ENCODE peak calls at places on chromosomes 7 and 10, in seven cellular contexts. L, O, P, J, B, U and H are unnamed samples.

GRCh38 chr7:101620991-101621390 is 8.1 kb downstream of the MYL10 start:
- DNase-seq in L (no peak), B (no peak), P (no peak), J (no peak), O (no peak), U (no peak), H (no peak)

GRCh38 chr7:98420966-98421612 is 20.2 kb upstream of the BAIAP2L1 start:
- DNase-seq in P (no peak), O (no peak), B (peak), L (peak), J (no peak), U (peak), H (no peak)

GRCh38 chr7:34991938-34992840 is 45.1 kb downstream of the DPY19L1 start:
- DNase-seq in P (peak), L (no peak), J (peak), U (no peak), B (peak), O (no peak), H (peak)

GRCh38 chr10:98289802-98290209 is 21.8 kb upstream of the LOXL4 start:
- DNase-seq in O (no peak), P (no peak), J (no peak), U (no peak), B (no peak), L (no peak), H (no peak)

GRCh38 chr10:34524369-34525091 is 290.6 kb downstream of the PARD3 start:
- DNase-seq in L (no peak), J (no peak), B (no peak), O (no peak), U (no peak), P (peak), H (no peak)

GRCh38 chr7:4816419-4817080 is 41.1 kb downstream of the AP5Z1 start:
- DNase-seq in B (no peak), O (no peak), P (no peak), L (no peak), J (no peak), U (no peak), H (no peak)

GRCh38 chr10:84337199-84337598 is 8.8 kb downstream of the CCSER2 start:
- DNase-seq in B (no peak), J (peak), L (no peak), O (no peak), P (peak), U (no peak), H (peak)

GRCh38 chr10:521261-521660 is 168.2 kb downstream of the DIP2C start:
- DNase-seq in L (no peak), P (no peak), O (no peak), J (no peak), U (no peak), B (no peak), H (no peak)

GRCh38 chr10:17644485-17644964 is 574 bp downstream of the STAM start:
- DNase-seq in J (peak), B (no peak), P (peak), O (no peak), L (no peak), U (no peak), H (peak)

GRCh38 chr7:115987486-115987885 is 43.1 kb downstream of the TFEC start:
- DNase-seq in L (no peak), B (no peak), O (no peak), J (no peak), U (no peak), P (no peak), H (no peak)

GRCh38 chr7:50632561-50633413 is 67.6 kb upstream of the DDC start:
- DNase-seq in P (peak), L (peak), B (peak), J (peak), O (peak), U (no peak), H (peak)

GRCh38 chr7:134698481-134698880 is 51.8 kb downstream of the BPGM start:
- DNase-seq in U (no peak), O (no peak), L (no peak), P (no peak), J (no peak), B (no peak), H (no peak)

GRCh38 chr7:49775949-49776443 is 2.6 kb downstream of the VWC2 start:
- DNase-seq in B (no peak), L (no peak), J (no peak), O (no peak), U (no peak), P (no peak), H (no peak)

GRCh38 chr7:101330011-101330484 is 8.4 kb upstream of the IFT22 start:
- DNase-seq in P (no peak), J (no peak), L (no peak), B (no peak), U (no peak), O (no peak), H (peak)

GRCh38 chr7:150399421-150399820 is 20.3 kb downstream of the ZNF775 start:
- DNase-seq in L (no peak), O (no peak), P (no peak), U (no peak), J (no peak), B (no peak), H (no peak)

GRCh38 chr10:79087721-79088120 is 19.0 kb downstream of the ZMIZ1 start:
- DNase-seq in P (no peak), B (no peak), U (no peak), O (no peak), J (no peak), L (no peak), H (no peak)

GRCh38 chr7:157529768-157530560 is 193.2 kb downstream of the DNAJB6 start:
- DNase-seq in U (no peak), P (no peak), O (no peak), L (no peak), J (no peak), B (no peak), H (no peak)

GRCh38 chr10:87089746-87090145 is 4.9 kb downstream of the GLUD1 start:
- DNase-seq in J (no peak), P (no peak), O (no peak), L (no peak), U (no peak), B (no peak), H (no peak)

GRCh38 chr10:12430406-12430982 is 81.1 kb downstream of the CAMK1D start:
- DNase-seq in L (no peak), O (no peak), U (no peak), P (no peak), J (no peak), B (no peak), H (no peak)

GRCh38 chr7:98294798-98295382 is 13.4 kb downstream of the BRI3 start:
- DNase-seq in B (peak), J (peak), O (no peak), P (no peak), U (peak), L (peak), H (no peak)

GRCh38 chr10:99372546-99373271 is 43.6 kb downstream of the CNNM1 start:
- DNase-seq in J (peak), P (peak), L (no peak), B (no peak), O (no peak), U (no peak), H (peak)

GRCh38 chr7:1160665-1161010 is 642 bp upstream of the ZFAND2A start:
- DNase-seq in O (no peak), B (peak), L (no peak), J (peak), P (no peak), U (no peak), H (peak)

GRCh38 chr7:40393660-40394059 is 258.9 kb downstream of the SUGCT start:
- DNase-seq in B (no peak), L (no peak), P (no peak), J (no peak), U (no peak), O (no peak), H (no peak)

GRCh38 chr7:44264221-44264956 is 61.0 kb downstream of the CAMK2B start:
- DNase-seq in O (no peak), L (no peak), B (no peak), P (no peak), J (no peak), U (peak), H (no peak)

GRCh38 chr10:70341016-70341415 is 41.4 kb downstream of the LRRC20 start:
- DNase-seq in J (no peak), B (no peak), O (no peak), U (no peak), P (no peak), L (no peak), H (no peak)

GRCh38 chr7:47335071-47335470 is 246.8 kb downstream of the TNS3 start:
- DNase-seq in B (no peak), J (no peak), U (no peak), L (no peak), O (no peak), P (no peak), H (no peak)

GRCh38 chr10:59898125-59898835 is 8.1 kb downstream of the CCDC6 start:
- DNase-seq in B (no peak), P (no peak), U (no peak), J (no peak), O (no peak), L (no peak), H (no peak)

DNA sequence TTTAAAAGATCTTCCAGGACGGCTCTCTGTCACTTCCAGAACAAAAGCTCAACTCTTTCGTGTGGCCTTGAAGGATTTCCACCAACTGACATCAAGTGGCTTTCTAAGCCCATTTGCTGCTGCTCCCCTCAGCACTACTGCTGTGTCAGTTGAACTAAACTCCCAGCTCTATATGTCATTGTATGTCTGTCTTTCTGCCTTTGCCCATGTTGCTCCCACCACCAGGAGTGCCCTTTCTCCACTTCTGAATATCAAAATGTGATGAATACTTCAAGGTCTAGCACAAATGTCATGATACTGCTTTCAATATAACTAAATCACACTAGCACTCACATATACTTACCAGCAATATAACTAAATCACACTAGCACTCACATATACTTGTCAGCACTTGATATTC is 138.3 kb downstream of the ATXN7L1 start:
- DNase-seq in O (no peak), U (no peak), L (no peak), J (no peak), P (no peak), B (no peak), H (no peak)
- TF ChIP-seq CTCF in O (no peak), U (no peak), L (no peak), J (no peak), P (no peak), B (no peak), H (no peak)

GRCh38 chr10:95290801-95291633 is at the start of gene PDLIM1:
- DNase-seq in B (peak), O (peak), U (no peak), L (peak), P (peak), J (peak), H (peak)
- TF ChIP-seq CTCF in B (peak), O (no peak), U (no peak), L (peak), P (no peak), J (no peak), H (peak)

DNA sequence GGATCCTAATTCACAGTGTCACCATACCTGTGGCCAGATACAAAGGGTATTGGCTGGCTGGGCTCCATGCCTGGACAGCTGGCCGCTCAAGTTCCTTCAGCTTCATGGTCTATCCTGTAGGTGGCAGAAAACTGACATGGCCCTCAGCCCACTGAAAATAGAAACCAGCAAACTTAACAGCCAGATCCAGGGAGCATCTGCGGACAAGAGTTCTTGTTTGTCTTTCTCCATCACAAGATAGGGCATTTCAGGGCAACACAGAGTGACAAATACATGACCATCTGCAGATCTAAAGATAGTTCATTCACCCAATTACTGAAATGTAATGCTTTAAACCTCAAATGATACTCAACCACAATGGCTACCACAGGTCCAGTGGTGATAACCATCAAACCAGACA is 2.8 kb downstream of the SEC31B start:
- DNase-seq in J (no peak), B (no peak), L (peak), P (no peak), U (no peak), O (no peak), H (no peak)
- TF ChIP-seq CTCF in J (peak), B (no peak), L (no peak), P (no peak), U (no peak), O (no peak), H (no peak)

GRCh38 chr7:26200444-26201260 is at the start of gene HNRNPA2B1:
- DNase-seq in L (peak), U (peak), B (peak), P (peak), O (peak), J (peak), H (peak)
- TF ChIP-seq CTCF in L (no peak), U (no peak), B (peak), P (no peak), O (no peak), J (no peak), H (no peak)

DNA sequence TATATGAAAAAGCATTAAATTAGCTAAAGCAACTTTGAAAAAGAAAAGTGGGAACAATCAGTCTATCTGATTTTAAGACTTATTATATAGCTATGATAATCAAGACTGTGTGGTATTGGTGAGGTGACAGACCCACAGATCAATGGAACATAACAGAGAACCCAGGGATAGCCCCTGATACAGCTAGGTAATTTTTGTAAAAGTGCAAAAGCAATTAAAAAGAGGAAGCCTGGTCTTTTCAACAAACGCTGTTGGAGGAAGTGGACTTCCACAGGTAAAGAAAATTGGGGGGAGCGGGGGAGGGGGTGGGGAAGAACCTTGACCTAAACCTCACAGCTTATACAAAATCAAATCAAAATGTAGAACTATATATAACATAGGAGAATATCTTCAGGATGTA is 45.4 kb downstream of the GNA12 start:
- DNase-seq in J (no peak), O (no peak), L (no peak), P (no peak), B (no peak), U (no peak), H (no peak)
- TF ChIP-seq CTCF in J (no peak), O (no peak), L (no peak), P (no peak), B (no peak), U (no peak), H (no peak)

GRCh38 chr7:90740364-90740763 is 144.2 kb downstream of the CDK14 start:
- DNase-seq in B (no peak), U (peak), O (no peak), P (no peak), L (no peak), J (no peak), H (no peak)

GRCh38 chr7:90747521-90747920 is 151.4 kb downstream of the CDK14 start:
- DNase-seq in B (no peak), O (no peak), U (no peak), J (no peak), P (no peak), L (no peak), H (no peak)

GRCh38 chr7:90738249-90738648 is 142.1 kb downstream of the CDK14 start:
- DNase-seq in J (no peak), P (no peak), U (no peak), B (no peak), O (no peak), L (no peak), H (no peak)

GRCh38 chr7:90739731-90740130 is 143.6 kb downstream of the CDK14 start:
- DNase-seq in U (no peak), J (no peak), B (no peak), L (no peak), O (no peak), P (no peak), H (no peak)

GRCh38 chr7:90743626-90744025 is 147.5 kb downstream of the CDK14 start:
- DNase-seq in O (no peak), U (no peak), P (no peak), L (no peak), J (no peak), B (no peak), H (no peak)
- TF ChIP-seq CTCF in O (no peak), U (no peak), P (no peak), L (no peak), J (no peak), B (no peak), H (no peak)

GRCh38 chr10:61024801-61025201 is 80.8 kb upstream of the RHOBTB1 start:
- DNase-seq in J (peak), L (peak), U (no peak), B (no peak), O (no peak), P (peak), H (no peak)
- TF ChIP-seq CTCF in J (peak), L (peak), U (peak), B (peak), O (no peak), P (peak), H (peak)

DNA sequence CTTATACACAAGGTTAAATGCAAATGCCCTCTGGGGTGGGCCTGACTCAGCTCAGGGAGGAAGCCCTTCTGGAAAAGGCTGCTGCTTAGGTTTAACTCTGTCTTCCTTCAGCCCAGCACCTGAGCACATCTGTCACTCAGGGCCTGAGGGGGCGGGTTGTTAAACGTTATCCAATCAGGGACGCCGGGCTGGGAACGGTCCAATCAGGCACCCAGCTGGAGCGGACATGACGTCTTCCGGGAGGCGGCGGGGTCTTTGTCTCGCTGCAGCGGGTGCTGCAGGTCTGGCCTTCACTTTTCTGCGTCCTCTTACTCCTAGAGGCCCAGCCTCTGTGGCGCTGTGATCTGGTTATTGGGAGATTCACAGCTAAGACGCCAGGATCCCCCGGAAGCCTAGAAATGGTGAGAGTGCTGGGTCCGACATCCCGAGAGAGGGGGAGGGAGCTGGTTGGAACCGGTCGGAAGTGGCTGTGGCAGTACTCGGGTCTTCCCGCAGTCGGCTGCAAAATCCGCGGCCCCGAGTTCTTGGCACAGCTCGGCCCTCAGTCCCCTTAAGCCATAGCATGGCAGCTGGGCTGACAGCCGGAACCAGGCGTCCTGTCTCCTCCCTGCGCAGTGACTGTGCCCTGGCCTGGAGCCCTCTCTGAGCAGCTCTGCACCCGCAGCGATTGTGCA is at the start of gene ZNF138:
- DNase-seq in O (peak), P (peak), B (peak), L (peak), U (peak), J (peak), H (peak)
- TF ChIP-seq CTCF in O (no peak), P (no peak), B (peak), L (no peak), U (no peak), J (no peak), H (no peak)

GRCh38 chr10:65419629-65420028 is 1506.2 kb upstream of the LRRTM3 start:
- DNase-seq in L (no peak), U (no peak), J (no peak), P (no peak), B (no peak), O (no peak), H (no peak)

GRCh38 chr10:65416094-65416493 is 1509.7 kb upstream of the LRRTM3 start:
- DNase-seq in P (no peak), J (no peak), L (no peak), U (no peak), O (no peak), B (no peak), H (no peak)

GRCh38 chr10:65415318-65415717 is 1510.5 kb upstream of the LRRTM3 start:
- DNase-seq in L (no peak), O (no peak), J (no peak), P (no peak), U (no peak), B (no peak), H (no peak)
- TF ChIP-seq CTCF in L (no peak), O (no peak), J (no peak), P (no peak), U (no peak), B (no peak), H (no peak)